ENCODE peak calls at places on chromosomes 6 and 20, in six cellular contexts. One of them, this sample, is unnamed.

GRCh38 chr20:58711266-58712051 is 18.9 kb downstream of the NPEPL1 start:
- DNase-seq in spleen: no peak
- DNase-seq in B cell: no peak
- DNase-seq in activated T-helper 1 cell treated with anti-CD3 and anti-CD28 coated beads, Interleukin-12 subunit alpha, Interleukin-12 subunit beta, Interleukin-2, Interleukin-4 antibody, amounts not matched to agents 30 ng/mL and 10 ng/mL and 1 ng/mL, durations not matched to agents 14 hours and 24 hours and 36 hours: no peak
- DNase-seq in NCI-H1048: no peak
- DNase-seq in stimulated activated naive CD4-positive, alpha-beta T cell treated with Interleukin-2 at 50 U/mL for 16 hours: no peak
- DNase-seq in this sample: no peak

GRCh38 chr20:59709636-59710035 is 105.3 kb downstream of the PHACTR3 start:
- DNase-seq in spleen: no peak
- DNase-seq in B cell: no peak
- DNase-seq in activated T-helper 1 cell treated with anti-CD3 and anti-CD28 coated beads, Interleukin-12 subunit alpha, Interleukin-12 subunit beta, Interleukin-2, Interleukin-4 antibody, amounts not matched to agents 30 ng/mL and 10 ng/mL and 1 ng/mL, durations not matched to agents 14 hours and 24 hours and 36 hours: no peak
- DNase-seq in NCI-H1048: no peak
- DNase-seq in stimulated activated naive CD4-positive, alpha-beta T cell treated with Interleukin-2 at 50 U/mL for 16 hours: no peak
- DNase-seq in this sample: no peak

GRCh38 chr20:40370800-40371199 is 318.2 kb downstream of the MAFB start:
- DNase-seq in spleen: no peak
- DNase-seq in B cell: no peak
- DNase-seq in activated T-helper 1 cell treated with anti-CD3 and anti-CD28 coated beads, Interleukin-12 subunit alpha, Interleukin-12 subunit beta, Interleukin-2, Interleukin-4 antibody, amounts not matched to agents 30 ng/mL and 10 ng/mL and 1 ng/mL, durations not matched to agents 14 hours and 24 hours and 36 hours: no peak
- DNase-seq in NCI-H1048: no peak
- DNase-seq in stimulated activated naive CD4-positive, alpha-beta T cell treated with Interleukin-2 at 50 U/mL for 16 hours: no peak
- DNase-seq in this sample: no peak

GRCh38 chr20:45359406-45360148 is 3.4 kb upstream of the SYS1 start:
- DNase-seq in spleen: no peak
- DNase-seq in B cell: no peak
- DNase-seq in activated T-helper 1 cell treated with anti-CD3 and anti-CD28 coated beads, Interleukin-12 subunit alpha, Interleukin-12 subunit beta, Interleukin-2, Interleukin-4 antibody, amounts not matched to agents 30 ng/mL and 10 ng/mL and 1 ng/mL, durations not matched to agents 14 hours and 24 hours and 36 hours: no peak
- DNase-seq in NCI-H1048: no peak
- DNase-seq in stimulated activated naive CD4-positive, alpha-beta T cell treated with Interleukin-2 at 50 U/mL for 16 hours: no peak
- DNase-seq in this sample: no peak

GRCh38 chr20:9114709-9115108 is 45.8 kb downstream of the PLCB4 start:
- DNase-seq in spleen: no peak
- DNase-seq in B cell: no peak
- DNase-seq in activated T-helper 1 cell treated with anti-CD3 and anti-CD28 coated beads, Interleukin-12 subunit alpha, Interleukin-12 subunit beta, Interleukin-2, Interleukin-4 antibody, amounts not matched to agents 30 ng/mL and 10 ng/mL and 1 ng/mL, durations not matched to agents 14 hours and 24 hours and 36 hours: no peak
- DNase-seq in NCI-H1048: no peak
- DNase-seq in stimulated activated naive CD4-positive, alpha-beta T cell treated with Interleukin-2 at 50 U/mL for 16 hours: no peak
- DNase-seq in this sample: no peak

GRCh38 chr6:147001621-147002020 is 202.6 kb upstream of the STXBP5 start:
- DNase-seq in spleen: no peak
- DNase-seq in B cell: no peak
- DNase-seq in activated T-helper 1 cell treated with anti-CD3 and anti-CD28 coated beads, Interleukin-12 subunit alpha, Interleukin-12 subunit beta, Interleukin-2, Interleukin-4 antibody, amounts not matched to agents 30 ng/mL and 10 ng/mL and 1 ng/mL, durations not matched to agents 14 hours and 24 hours and 36 hours: no peak
- DNase-seq in NCI-H1048: no peak
- DNase-seq in stimulated activated naive CD4-positive, alpha-beta T cell treated with Interleukin-2 at 50 U/mL for 16 hours: no peak
- DNase-seq in this sample: no peak

GRCh38 chr6:25899123-25899522 is 25.1 kb upstream of the SLC17A3 start:
- DNase-seq in spleen: no peak
- DNase-seq in B cell: no peak
- DNase-seq in activated T-helper 1 cell treated with anti-CD3 and anti-CD28 coated beads, Interleukin-12 subunit alpha, Interleukin-12 subunit beta, Interleukin-2, Interleukin-4 antibody, amounts not matched to agents 30 ng/mL and 10 ng/mL and 1 ng/mL, durations not matched to agents 14 hours and 24 hours and 36 hours: no peak
- DNase-seq in NCI-H1048: no peak
- DNase-seq in stimulated activated naive CD4-positive, alpha-beta T cell treated with Interleukin-2 at 50 U/mL for 16 hours: no peak
- DNase-seq in this sample: no peak

GRCh38 chr6:44025226-44025625 is 102.0 kb downstream of the MRPL14 start:
- DNase-seq in spleen: no peak
- DNase-seq in B cell: no peak
- DNase-seq in activated T-helper 1 cell treated with anti-CD3 and anti-CD28 coated beads, Interleukin-12 subunit alpha, Interleukin-12 subunit beta, Interleukin-2, Interleukin-4 antibody, amounts not matched to agents 30 ng/mL and 10 ng/mL and 1 ng/mL, durations not matched to agents 14 hours and 24 hours and 36 hours: no peak
- DNase-seq in NCI-H1048: no peak
- DNase-seq in stimulated activated naive CD4-positive, alpha-beta T cell treated with Interleukin-2 at 50 U/mL for 16 hours: no peak
- DNase-seq in this sample: no peak

GRCh38 chr20:25867776-25868649 is 171.4 kb upstream of the ZNF337 start:
- DNase-seq in spleen: peak
- DNase-seq in B cell: peak
- DNase-seq in activated T-helper 1 cell treated with anti-CD3 and anti-CD28 coated beads, Interleukin-12 subunit alpha, Interleukin-12 subunit beta, Interleukin-2, Interleukin-4 antibody, amounts not matched to agents 30 ng/mL and 10 ng/mL and 1 ng/mL, durations not matched to agents 14 hours and 24 hours and 36 hours: peak
- DNase-seq in NCI-H1048: no peak
- DNase-seq in stimulated activated naive CD4-positive, alpha-beta T cell treated with Interleukin-2 at 50 U/mL for 16 hours: peak
- DNase-seq in this sample: peak

GRCh38 chr6:163180874-163181541 is 233.5 kb upstream of the QKI start:
- DNase-seq in spleen: no peak
- DNase-seq in B cell: peak
- DNase-seq in activated T-helper 1 cell treated with anti-CD3 and anti-CD28 coated beads, Interleukin-12 subunit alpha, Interleukin-12 subunit beta, Interleukin-2, Interleukin-4 antibody, amounts not matched to agents 30 ng/mL and 10 ng/mL and 1 ng/mL, durations not matched to agents 14 hours and 24 hours and 36 hours: no peak
- DNase-seq in NCI-H1048: no peak
- DNase-seq in stimulated activated naive CD4-positive, alpha-beta T cell treated with Interleukin-2 at 50 U/mL for 16 hours: no peak
- DNase-seq in this sample: no peak

GRCh38 chr20:63567382-63568169 is 6.5 kb downstream of the HELZ2 start:
- DNase-seq in spleen: peak
- DNase-seq in B cell: peak
- DNase-seq in activated T-helper 1 cell treated with anti-CD3 and anti-CD28 coated beads, Interleukin-12 subunit alpha, Interleukin-12 subunit beta, Interleukin-2, Interleukin-4 antibody, amounts not matched to agents 30 ng/mL and 10 ng/mL and 1 ng/mL, durations not matched to agents 14 hours and 24 hours and 36 hours: peak
- DNase-seq in NCI-H1048: no peak
- DNase-seq in stimulated activated naive CD4-positive, alpha-beta T cell treated with Interleukin-2 at 50 U/mL for 16 hours: peak
- DNase-seq in this sample: no peak

GRCh38 chr6:3031857-3032256 is 32.2 kb downstream of the NQO2 start:
- DNase-seq in spleen: no peak
- DNase-seq in B cell: peak
- DNase-seq in activated T-helper 1 cell treated with anti-CD3 and anti-CD28 coated beads, Interleukin-12 subunit alpha, Interleukin-12 subunit beta, Interleukin-2, Interleukin-4 antibody, amounts not matched to agents 30 ng/mL and 10 ng/mL and 1 ng/mL, durations not matched to agents 14 hours and 24 hours and 36 hours: no peak
- DNase-seq in NCI-H1048: no peak
- DNase-seq in stimulated activated naive CD4-positive, alpha-beta T cell treated with Interleukin-2 at 50 U/mL for 16 hours: no peak
- DNase-seq in this sample: no peak

GRCh38 chr20:63740501-63741353 is 1.2 kb downstream of the SLC2A4RG start:
- DNase-seq in spleen: peak
- DNase-seq in B cell: peak
- DNase-seq in activated T-helper 1 cell treated with anti-CD3 and anti-CD28 coated beads, Interleukin-12 subunit alpha, Interleukin-12 subunit beta, Interleukin-2, Interleukin-4 antibody, amounts not matched to agents 30 ng/mL and 10 ng/mL and 1 ng/mL, durations not matched to agents 14 hours and 24 hours and 36 hours: no peak
- DNase-seq in NCI-H1048: peak
- DNase-seq in stimulated activated naive CD4-positive, alpha-beta T cell treated with Interleukin-2 at 50 U/mL for 16 hours: peak
- DNase-seq in this sample: no peak

GRCh38 chr20:62741701-62742491 is 33.3 kb downstream of the NTSR1 start:
- DNase-seq in spleen: peak
- DNase-seq in B cell: no peak
- DNase-seq in activated T-helper 1 cell treated with anti-CD3 and anti-CD28 coated beads, Interleukin-12 subunit alpha, Interleukin-12 subunit beta, Interleukin-2, Interleukin-4 antibody, amounts not matched to agents 30 ng/mL and 10 ng/mL and 1 ng/mL, durations not matched to agents 14 hours and 24 hours and 36 hours: no peak
- DNase-seq in NCI-H1048: no peak
- DNase-seq in stimulated activated naive CD4-positive, alpha-beta T cell treated with Interleukin-2 at 50 U/mL for 16 hours: no peak
- DNase-seq in this sample: no peak

GRCh38 chr6:73610444-73611275 is 43.1 kb downstream of the SLC17A5 start:
- DNase-seq in spleen: no peak
- DNase-seq in B cell: peak
- DNase-seq in activated T-helper 1 cell treated with anti-CD3 and anti-CD28 coated beads, Interleukin-12 subunit alpha, Interleukin-12 subunit beta, Interleukin-2, Interleukin-4 antibody, amounts not matched to agents 30 ng/mL and 10 ng/mL and 1 ng/mL, durations not matched to agents 14 hours and 24 hours and 36 hours: no peak
- DNase-seq in NCI-H1048: no peak
- DNase-seq in stimulated activated naive CD4-positive, alpha-beta T cell treated with Interleukin-2 at 50 U/mL for 16 hours: no peak
- DNase-seq in this sample: no peak

GRCh38 chr20:62507991-62508640 is 32.3 kb upstream of the GATA5 start:
- DNase-seq in spleen: no peak
- DNase-seq in B cell: no peak
- DNase-seq in activated T-helper 1 cell treated with anti-CD3 and anti-CD28 coated beads, Interleukin-12 subunit alpha, Interleukin-12 subunit beta, Interleukin-2, Interleukin-4 antibody, amounts not matched to agents 30 ng/mL and 10 ng/mL and 1 ng/mL, durations not matched to agents 14 hours and 24 hours and 36 hours: no peak
- DNase-seq in NCI-H1048: no peak
- DNase-seq in stimulated activated naive CD4-positive, alpha-beta T cell treated with Interleukin-2 at 50 U/mL for 16 hours: no peak
- DNase-seq in this sample: no peak

GRCh38 chr20:20076297-20077065 is 24.1 kb downstream of the CFAP61 start:
- DNase-seq in spleen: no peak
- DNase-seq in B cell: no peak
- DNase-seq in activated T-helper 1 cell treated with anti-CD3 and anti-CD28 coated beads, Interleukin-12 subunit alpha, Interleukin-12 subunit beta, Interleukin-2, Interleukin-4 antibody, amounts not matched to agents 30 ng/mL and 10 ng/mL and 1 ng/mL, durations not matched to agents 14 hours and 24 hours and 36 hours: no peak
- DNase-seq in NCI-H1048: no peak
- DNase-seq in stimulated activated naive CD4-positive, alpha-beta T cell treated with Interleukin-2 at 50 U/mL for 16 hours: no peak
- DNase-seq in this sample: no peak

GRCh38 chr6:36735110-36735971 is 37.7 kb downstream of the RAB44 start:
- DNase-seq in spleen: peak
- DNase-seq in B cell: peak
- DNase-seq in activated T-helper 1 cell treated with anti-CD3 and anti-CD28 coated beads, Interleukin-12 subunit alpha, Interleukin-12 subunit beta, Interleukin-2, Interleukin-4 antibody, amounts not matched to agents 30 ng/mL and 10 ng/mL and 1 ng/mL, durations not matched to agents 14 hours and 24 hours and 36 hours: peak
- DNase-seq in NCI-H1048: no peak
- DNase-seq in stimulated activated naive CD4-positive, alpha-beta T cell treated with Interleukin-2 at 50 U/mL for 16 hours: no peak
- DNase-seq in this sample: no peak

GRCh38 chr6:79466222-79466834 is 70.9 kb downstream of the LCA5 start:
- DNase-seq in spleen: no peak
- DNase-seq in B cell: no peak
- DNase-seq in activated T-helper 1 cell treated with anti-CD3 and anti-CD28 coated beads, Interleukin-12 subunit alpha, Interleukin-12 subunit beta, Interleukin-2, Interleukin-4 antibody, amounts not matched to agents 30 ng/mL and 10 ng/mL and 1 ng/mL, durations not matched to agents 14 hours and 24 hours and 36 hours: no peak
- DNase-seq in NCI-H1048: no peak
- DNase-seq in stimulated activated naive CD4-positive, alpha-beta T cell treated with Interleukin-2 at 50 U/mL for 16 hours: no peak
- DNase-seq in this sample: no peak

GRCh38 chr20:58372836-58373235 is 16.2 kb upstream of the VAPB start:
- DNase-seq in spleen: no peak
- DNase-seq in B cell: no peak
- DNase-seq in activated T-helper 1 cell treated with anti-CD3 and anti-CD28 coated beads, Interleukin-12 subunit alpha, Interleukin-12 subunit beta, Interleukin-2, Interleukin-4 antibody, amounts not matched to agents 30 ng/mL and 10 ng/mL and 1 ng/mL, durations not matched to agents 14 hours and 24 hours and 36 hours: no peak
- DNase-seq in NCI-H1048: no peak
- DNase-seq in stimulated activated naive CD4-positive, alpha-beta T cell treated with Interleukin-2 at 50 U/mL for 16 hours: no peak
- DNase-seq in this sample: no peak

GRCh38 chr6:144955853-144956252 is 670.7 kb downstream of the UTRN start:
- DNase-seq in spleen: no peak
- DNase-seq in B cell: no peak
- DNase-seq in activated T-helper 1 cell treated with anti-CD3 and anti-CD28 coated beads, Interleukin-12 subunit alpha, Interleukin-12 subunit beta, Interleukin-2, Interleukin-4 antibody, amounts not matched to agents 30 ng/mL and 10 ng/mL and 1 ng/mL, durations not matched to agents 14 hours and 24 hours and 36 hours: no peak
- DNase-seq in NCI-H1048: no peak
- DNase-seq in stimulated activated naive CD4-positive, alpha-beta T cell treated with Interleukin-2 at 50 U/mL for 16 hours: no peak
- DNase-seq in this sample: no peak

GRCh38 chr6:2542858-2543218 is 207.9 kb downstream of the MYLK4 start:
- DNase-seq in spleen: no peak
- DNase-seq in B cell: no peak
- DNase-seq in activated T-helper 1 cell treated with anti-CD3 and anti-CD28 coated beads, Interleukin-12 subunit alpha, Interleukin-12 subunit beta, Interleukin-2, Interleukin-4 antibody, amounts not matched to agents 30 ng/mL and 10 ng/mL and 1 ng/mL, durations not matched to agents 14 hours and 24 hours and 36 hours: peak
- DNase-seq in NCI-H1048: no peak
- DNase-seq in stimulated activated naive CD4-positive, alpha-beta T cell treated with Interleukin-2 at 50 U/mL for 16 hours: no peak
- DNase-seq in this sample: no peak

GRCh38 chr6:16413399-16413798 is 175.0 kb downstream of the GMPR start:
- DNase-seq in spleen: no peak
- DNase-seq in B cell: peak
- DNase-seq in activated T-helper 1 cell treated with anti-CD3 and anti-CD28 coated beads, Interleukin-12 subunit alpha, Interleukin-12 subunit beta, Interleukin-2, Interleukin-4 antibody, amounts not matched to agents 30 ng/mL and 10 ng/mL and 1 ng/mL, durations not matched to agents 14 hours and 24 hours and 36 hours: no peak
- DNase-seq in NCI-H1048: no peak
- DNase-seq in stimulated activated naive CD4-positive, alpha-beta T cell treated with Interleukin-2 at 50 U/mL for 16 hours: peak
- DNase-seq in this sample: no peak

GRCh38 chr6:167510648-167511047 is 185.8 kb downstream of the TTLL2 start:
- DNase-seq in spleen: no peak
- DNase-seq in B cell: no peak
- DNase-seq in activated T-helper 1 cell treated with anti-CD3 and anti-CD28 coated beads, Interleukin-12 subunit alpha, Interleukin-12 subunit beta, Interleukin-2, Interleukin-4 antibody, amounts not matched to agents 30 ng/mL and 10 ng/mL and 1 ng/mL, durations not matched to agents 14 hours and 24 hours and 36 hours: no peak
- DNase-seq in NCI-H1048: no peak
- DNase-seq in stimulated activated naive CD4-positive, alpha-beta T cell treated with Interleukin-2 at 50 U/mL for 16 hours: no peak
- DNase-seq in this sample: no peak

GRCh38 chr6:47134476-47135189 is 92.5 kb upstream of the ADGRF1 start:
- DNase-seq in spleen: no peak
- DNase-seq in B cell: no peak
- DNase-seq in activated T-helper 1 cell treated with anti-CD3 and anti-CD28 coated beads, Interleukin-12 subunit alpha, Interleukin-12 subunit beta, Interleukin-2, Interleukin-4 antibody, amounts not matched to agents 30 ng/mL and 10 ng/mL and 1 ng/mL, durations not matched to agents 14 hours and 24 hours and 36 hours: no peak
- DNase-seq in NCI-H1048: no peak
- DNase-seq in stimulated activated naive CD4-positive, alpha-beta T cell treated with Interleukin-2 at 50 U/mL for 16 hours: no peak
- DNase-seq in this sample: no peak

GRCh38 chr6:32113386-32114352 is 4.5 kb upstream of the TNXB start:
- DNase-seq in spleen: peak
- DNase-seq in B cell: no peak
- DNase-seq in activated T-helper 1 cell treated with anti-CD3 and anti-CD28 coated beads, Interleukin-12 subunit alpha, Interleukin-12 subunit beta, Interleukin-2, Interleukin-4 antibody, amounts not matched to agents 30 ng/mL and 10 ng/mL and 1 ng/mL, durations not matched to agents 14 hours and 24 hours and 36 hours: no peak
- DNase-seq in NCI-H1048: no peak
- DNase-seq in stimulated activated naive CD4-positive, alpha-beta T cell treated with Interleukin-2 at 50 U/mL for 16 hours: no peak
- DNase-seq in this sample: no peak

GRCh38 chr6:158648682-158649131 is 1.1 kb upstream of the SYTL3 start:
- DNase-seq in spleen: no peak
- DNase-seq in B cell: no peak
- DNase-seq in activated T-helper 1 cell treated with anti-CD3 and anti-CD28 coated beads, Interleukin-12 subunit alpha, Interleukin-12 subunit beta, Interleukin-2, Interleukin-4 antibody, amounts not matched to agents 30 ng/mL and 10 ng/mL and 1 ng/mL, durations not matched to agents 14 hours and 24 hours and 36 hours: peak
- DNase-seq in NCI-H1048: no peak
- DNase-seq in stimulated activated naive CD4-positive, alpha-beta T cell treated with Interleukin-2 at 50 U/mL for 16 hours: peak
- DNase-seq in this sample: no peak

GRCh38 chr20:47768016-47768953 is 17.0 kb downstream of the SULF2 start:
- DNase-seq in spleen: no peak
- DNase-seq in B cell: no peak
- DNase-seq in activated T-helper 1 cell treated with anti-CD3 and anti-CD28 coated beads, Interleukin-12 subunit alpha, Interleukin-12 subunit beta, Interleukin-2, Interleukin-4 antibody, amounts not matched to agents 30 ng/mL and 10 ng/mL and 1 ng/mL, durations not matched to agents 14 hours and 24 hours and 36 hours: no peak
- DNase-seq in NCI-H1048: no peak
- DNase-seq in stimulated activated naive CD4-positive, alpha-beta T cell treated with Interleukin-2 at 50 U/mL for 16 hours: no peak
- DNase-seq in this sample: no peak

GRCh38 chr20:23966298-23966697 is 22.3 kb downstream of the GGTLC1 start:
- DNase-seq in spleen: no peak
- DNase-seq in B cell: no peak
- DNase-seq in activated T-helper 1 cell treated with anti-CD3 and anti-CD28 coated beads, Interleukin-12 subunit alpha, Interleukin-12 subunit beta, Interleukin-2, Interleukin-4 antibody, amounts not matched to agents 30 ng/mL and 10 ng/mL and 1 ng/mL, durations not matched to agents 14 hours and 24 hours and 36 hours: no peak
- DNase-seq in NCI-H1048: no peak
- DNase-seq in stimulated activated naive CD4-positive, alpha-beta T cell treated with Interleukin-2 at 50 U/mL for 16 hours: no peak
- DNase-seq in this sample: no peak

GRCh38 chr6:117494283-117494682 is 11.8 kb downstream of the DCBLD1 start:
- DNase-seq in spleen: no peak
- DNase-seq in B cell: no peak
- DNase-seq in activated T-helper 1 cell treated with anti-CD3 and anti-CD28 coated beads, Interleukin-12 subunit alpha, Interleukin-12 subunit beta, Interleukin-2, Interleukin-4 antibody, amounts not matched to agents 30 ng/mL and 10 ng/mL and 1 ng/mL, durations not matched to agents 14 hours and 24 hours and 36 hours: no peak
- DNase-seq in NCI-H1048: no peak
- DNase-seq in stimulated activated naive CD4-positive, alpha-beta T cell treated with Interleukin-2 at 50 U/mL for 16 hours: no peak
- DNase-seq in this sample: no peak

GRCh38 chr6:33958208-33958862 is 154.5 kb upstream of the MLN start:
- DNase-seq in spleen: peak
- DNase-seq in B cell: no peak
- DNase-seq in activated T-helper 1 cell treated with anti-CD3 and anti-CD28 coated beads, Interleukin-12 subunit alpha, Interleukin-12 subunit beta, Interleukin-2, Interleukin-4 antibody, amounts not matched to agents 30 ng/mL and 10 ng/mL and 1 ng/mL, durations not matched to agents 14 hours and 24 hours and 36 hours: no peak
- DNase-seq in NCI-H1048: no peak
- DNase-seq in stimulated activated naive CD4-positive, alpha-beta T cell treated with Interleukin-2 at 50 U/mL for 16 hours: no peak
- DNase-seq in this sample: no peak

GRCh38 chr20:9520096-9520495 is 5.7 kb downstream of the LAMP5 start:
- DNase-seq in spleen: no peak
- DNase-seq in B cell: no peak
- DNase-seq in activated T-helper 1 cell treated with anti-CD3 and anti-CD28 coated beads, Interleukin-12 subunit alpha, Interleukin-12 subunit beta, Interleukin-2, Interleukin-4 antibody, amounts not matched to agents 30 ng/mL and 10 ng/mL and 1 ng/mL, durations not matched to agents 14 hours and 24 hours and 36 hours: no peak
- DNase-seq in NCI-H1048: no peak
- DNase-seq in stimulated activated naive CD4-positive, alpha-beta T cell treated with Interleukin-2 at 50 U/mL for 16 hours: no peak
- DNase-seq in this sample: no peak

GRCh38 chr6:55993418-55993817 is 118.0 kb upstream of the BMP5 start:
- DNase-seq in spleen: no peak
- DNase-seq in B cell: no peak
- DNase-seq in activated T-helper 1 cell treated with anti-CD3 and anti-CD28 coated beads, Interleukin-12 subunit alpha, Interleukin-12 subunit beta, Interleukin-2, Interleukin-4 antibody, amounts not matched to agents 30 ng/mL and 10 ng/mL and 1 ng/mL, durations not matched to agents 14 hours and 24 hours and 36 hours: no peak
- DNase-seq in NCI-H1048: no peak
- DNase-seq in stimulated activated naive CD4-positive, alpha-beta T cell treated with Interleukin-2 at 50 U/mL for 16 hours: no peak
- DNase-seq in this sample: no peak

GRCh38 chr20:1210501-1210900 is 7.2 kb downstream of the C20orf202 start:
- DNase-seq in spleen: no peak
- DNase-seq in B cell: no peak
- DNase-seq in activated T-helper 1 cell treated with anti-CD3 and anti-CD28 coated beads, Interleukin-12 subunit alpha, Interleukin-12 subunit beta, Interleukin-2, Interleukin-4 antibody, amounts not matched to agents 30 ng/mL and 10 ng/mL and 1 ng/mL, durations not matched to agents 14 hours and 24 hours and 36 hours: no peak
- DNase-seq in NCI-H1048: no peak
- DNase-seq in stimulated activated naive CD4-positive, alpha-beta T cell treated with Interleukin-2 at 50 U/mL for 16 hours: no peak
- DNase-seq in this sample: no peak